ENCODE peak calls at places on chromosomes 16 and 17, in eight cellular contexts. One of them, this sample, is unnamed.

GRCh38 chr17:82217120-82217529 is 4.5 kb upstream of the CCDC57 start:
- DNase-seq in esophagus muscularis mucosa: no peak
- DNase-seq in HCT116: no peak
- DNase-seq in spleen: peak
- DNase-seq in transverse colon: peak
- DNase-seq in stomach: no peak
- DNase-seq in GM12891: no peak
- DNase-seq in sigmoid colon: peak
- DNase-seq in this sample: no peak

GRCh38 chr16:50323335-50324011 is 45.3 kb downstream of the BRD7 start:
- DNase-seq in HCT116: peak
- DNase-seq in transverse colon: no peak
- DNase-seq in esophagus muscularis mucosa: no peak
- DNase-seq in spleen: peak
- DNase-seq in GM12891: no peak
- DNase-seq in sigmoid colon: peak
- DNase-seq in stomach: no peak
- DNase-seq in this sample: no peak

GRCh38 chr16:86575754-86576557 is 2.4 kb upstream of the FOXL1 start:
- DNase-seq in HCT116: peak
- DNase-seq in GM12891: no peak
- DNase-seq in spleen: peak
- DNase-seq in transverse colon: peak
- DNase-seq in sigmoid colon: no peak
- DNase-seq in esophagus muscularis mucosa: no peak
- DNase-seq in stomach: peak
- DNase-seq in this sample: no peak

GRCh38 chr17:32936894-32937500 is 9.0 kb downstream of the TMEM98 start:
- DNase-seq in sigmoid colon: peak
- DNase-seq in stomach: peak
- DNase-seq in HCT116: peak
- DNase-seq in spleen: peak
- DNase-seq in GM12891: peak
- DNase-seq in transverse colon: peak
- DNase-seq in esophagus muscularis mucosa: no peak
- DNase-seq in this sample: no peak

GRCh38 chr16:83744521-83744981 is 63.2 kb upstream of the HSBP1 start:
- DNase-seq in HCT116: no peak
- DNase-seq in esophagus muscularis mucosa: no peak
- DNase-seq in stomach: no peak
- DNase-seq in GM12891: no peak
- DNase-seq in transverse colon: peak
- DNase-seq in spleen: peak
- DNase-seq in sigmoid colon: peak
- DNase-seq in this sample: no peak

GRCh38 chr17:68621065-68621464 is 19.9 kb upstream of the FAM20A start:
- DNase-seq in sigmoid colon: no peak
- DNase-seq in GM12891: no peak
- DNase-seq in stomach: no peak
- DNase-seq in transverse colon: no peak
- DNase-seq in HCT116: no peak
- DNase-seq in esophagus muscularis mucosa: no peak
- DNase-seq in spleen: no peak
- DNase-seq in this sample: no peak

GRCh38 chr16:46949216-46949892 is 24.1 kb downstream of the DNAJA2 start:
- DNase-seq in spleen: no peak
- DNase-seq in sigmoid colon: no peak
- DNase-seq in GM12891: no peak
- DNase-seq in stomach: peak
- DNase-seq in esophagus muscularis mucosa: no peak
- DNase-seq in transverse colon: no peak
- DNase-seq in HCT116: no peak
- DNase-seq in this sample: no peak

GRCh38 chr16:74991593-74992403 is 6.9 kb upstream of the WDR59 start:
- DNase-seq in sigmoid colon: no peak
- DNase-seq in esophagus muscularis mucosa: no peak
- DNase-seq in stomach: no peak
- DNase-seq in transverse colon: no peak
- DNase-seq in HCT116: no peak
- DNase-seq in GM12891: no peak
- DNase-seq in spleen: no peak
- DNase-seq in this sample: no peak

GRCh38 chr16:84369938-84370627 is 1.7 kb downstream of the ATP2C2 start:
- DNase-seq in GM12891: no peak
- DNase-seq in sigmoid colon: no peak
- DNase-seq in transverse colon: peak
- DNase-seq in HCT116: no peak
- DNase-seq in spleen: no peak
- DNase-seq in esophagus muscularis mucosa: no peak
- DNase-seq in stomach: no peak
- DNase-seq in this sample: no peak

GRCh38 chr16:25838724-25839186 is 147.0 kb downstream of the HS3ST4 start:
- DNase-seq in sigmoid colon: no peak
- DNase-seq in spleen: no peak
- DNase-seq in HCT116: peak
- DNase-seq in GM12891: peak
- DNase-seq in stomach: no peak
- DNase-seq in esophagus muscularis mucosa: no peak
- DNase-seq in transverse colon: peak
- DNase-seq in this sample: peak

GRCh38 chr16:54465063-54465462 is 178.5 kb upstream of the IRX3 start:
- DNase-seq in HCT116: no peak
- DNase-seq in sigmoid colon: no peak
- DNase-seq in stomach: no peak
- DNase-seq in spleen: no peak
- DNase-seq in esophagus muscularis mucosa: no peak
- DNase-seq in GM12891: no peak
- DNase-seq in transverse colon: no peak
- DNase-seq in this sample: no peak

GRCh38 chr16:81804134-81804610 is 25.1 kb downstream of the PLCG2 start:
- DNase-seq in spleen: no peak
- DNase-seq in transverse colon: no peak
- DNase-seq in stomach: no peak
- DNase-seq in sigmoid colon: no peak
- DNase-seq in esophagus muscularis mucosa: no peak
- DNase-seq in HCT116: no peak
- DNase-seq in GM12891: no peak
- DNase-seq in this sample: no peak

GRCh38 chr16:29664133-29664912 is 1.3 kb downstream of the SPN start:
- DNase-seq in stomach: no peak
- DNase-seq in spleen: peak
- DNase-seq in sigmoid colon: no peak
- DNase-seq in HCT116: no peak
- DNase-seq in GM12891: no peak
- DNase-seq in esophagus muscularis mucosa: no peak
- DNase-seq in transverse colon: peak
- DNase-seq in this sample: no peak

GRCh38 chr16:18839555-18839954 is 38.2 kb upstream of the ARL6IP1 start:
- DNase-seq in GM12891: no peak
- DNase-seq in HCT116: no peak
- DNase-seq in esophagus muscularis mucosa: no peak
- DNase-seq in sigmoid colon: no peak
- DNase-seq in spleen: no peak
- DNase-seq in transverse colon: peak
- DNase-seq in stomach: peak
- DNase-seq in this sample: no peak

GRCh38 chr17:57955183-57955952 is at the start of gene CUEDC1:
- DNase-seq in GM12891: peak
- DNase-seq in stomach: peak
- DNase-seq in esophagus muscularis mucosa: peak
- DNase-seq in sigmoid colon: peak
- DNase-seq in HCT116: no peak
- DNase-seq in transverse colon: peak
- DNase-seq in spleen: peak
- DNase-seq in this sample: no peak

GRCh38 chr16:68360547-68360946 is 49.7 kb downstream of the PRMT7 start:
- DNase-seq in GM12891: no peak
- DNase-seq in sigmoid colon: no peak
- DNase-seq in spleen: no peak
- DNase-seq in transverse colon: no peak
- DNase-seq in esophagus muscularis mucosa: no peak
- DNase-seq in HCT116: no peak
- DNase-seq in stomach: no peak
- DNase-seq in this sample: no peak

GRCh38 chr17:59707182-59707970 is at the start of the genes PTRH2 and VMP1:
- DNase-seq in esophagus muscularis mucosa: peak
- DNase-seq in HCT116: peak
- DNase-seq in transverse colon: peak
- DNase-seq in GM12891: peak
- DNase-seq in spleen: peak
- DNase-seq in sigmoid colon: peak
- DNase-seq in stomach: peak
- DNase-seq in this sample: peak
- TF ChIP-seq POLR2A in esophagus muscularis mucosa: peak
- TF ChIP-seq POLR2A in HCT116: peak
- TF ChIP-seq POLR2A in transverse colon: peak
- TF ChIP-seq POLR2A in GM12891: peak
- TF ChIP-seq POLR2A in spleen: no peak
- TF ChIP-seq POLR2A in sigmoid colon: peak
- TF ChIP-seq POLR2A in stomach: peak
- TF ChIP-seq POLR2A in this sample: peak

GRCh38 chr16:1220098-1220728 is 4.9 kb downstream of the TPSG1 start:
- DNase-seq in GM12891: no peak
- DNase-seq in stomach: no peak
- DNase-seq in HCT116: no peak
- DNase-seq in sigmoid colon: no peak
- DNase-seq in spleen: no peak
- DNase-seq in transverse colon: no peak
- DNase-seq in esophagus muscularis mucosa: no peak
- DNase-seq in this sample: no peak

GRCh38 chr16:1218930-1219611 is 6.0 kb downstream of the TPSG1 start:
- DNase-seq in sigmoid colon: no peak
- DNase-seq in transverse colon: no peak
- DNase-seq in HCT116: no peak
- DNase-seq in stomach: no peak
- DNase-seq in esophagus muscularis mucosa: no peak
- DNase-seq in GM12891: no peak
- DNase-seq in spleen: no peak
- DNase-seq in this sample: no peak

GRCh38 chr16:1222553-1223354 is 2.3 kb downstream of the TPSG1 start:
- DNase-seq in stomach: no peak
- DNase-seq in transverse colon: no peak
- DNase-seq in esophagus muscularis mucosa: no peak
- DNase-seq in GM12891: no peak
- DNase-seq in sigmoid colon: no peak
- DNase-seq in HCT116: no peak
- DNase-seq in spleen: no peak
- DNase-seq in this sample: no peak

GRCh38 chr16:1221628-1222552 is 3.2 kb downstream of the TPSG1 start:
- DNase-seq in sigmoid colon: no peak
- DNase-seq in GM12891: no peak
- DNase-seq in stomach: no peak
- DNase-seq in spleen: no peak
- DNase-seq in HCT116: no peak
- DNase-seq in transverse colon: peak
- DNase-seq in esophagus muscularis mucosa: no peak
- DNase-seq in this sample: no peak

GRCh38 chr16:1220841-1221627 is 4.0 kb downstream of the TPSG1 start:
- DNase-seq in esophagus muscularis mucosa: no peak
- DNase-seq in sigmoid colon: no peak
- DNase-seq in spleen: no peak
- DNase-seq in HCT116: no peak
- DNase-seq in GM12891: no peak
- DNase-seq in stomach: no peak
- DNase-seq in transverse colon: no peak
- DNase-seq in this sample: no peak
- TF ChIP-seq POLR2AphosphoS5 in esophagus muscularis mucosa: peak
- TF ChIP-seq POLR2AphosphoS5 in sigmoid colon: no peak
- TF ChIP-seq POLR2AphosphoS5 in spleen: no peak
- TF ChIP-seq POLR2AphosphoS5 in HCT116: no peak
- TF ChIP-seq POLR2AphosphoS5 in GM12891: no peak
- TF ChIP-seq POLR2AphosphoS5 in stomach: no peak
- TF ChIP-seq POLR2AphosphoS5 in transverse colon: no peak
- TF ChIP-seq POLR2AphosphoS5 in this sample: no peak

GRCh38 chr16:4206680-4207079 is 35.2 kb downstream of the SRL start:
- DNase-seq in transverse colon: no peak
- DNase-seq in stomach: no peak
- DNase-seq in esophagus muscularis mucosa: no peak
- DNase-seq in sigmoid colon: no peak
- DNase-seq in HCT116: no peak
- DNase-seq in GM12891: no peak
- DNase-seq in spleen: no peak
- DNase-seq in this sample: no peak

GRCh38 chr16:4209657-4210056 is 32.2 kb downstream of the SRL start:
- DNase-seq in transverse colon: no peak
- DNase-seq in esophagus muscularis mucosa: no peak
- DNase-seq in GM12891: no peak
- DNase-seq in HCT116: no peak
- DNase-seq in stomach: no peak
- DNase-seq in spleen: no peak
- DNase-seq in sigmoid colon: no peak
- DNase-seq in this sample: no peak

GRCh38 chr16:4207683-4208528 is 34.0 kb downstream of the SRL start:
- DNase-seq in stomach: no peak
- DNase-seq in HCT116: no peak
- DNase-seq in esophagus muscularis mucosa: no peak
- DNase-seq in spleen: no peak
- DNase-seq in GM12891: no peak
- DNase-seq in sigmoid colon: no peak
- DNase-seq in transverse colon: no peak
- DNase-seq in this sample: no peak

GRCh38 chr16:4207229-4207628 is 34.7 kb downstream of the SRL start:
- DNase-seq in sigmoid colon: no peak
- DNase-seq in GM12891: no peak
- DNase-seq in esophagus muscularis mucosa: no peak
- DNase-seq in HCT116: no peak
- DNase-seq in transverse colon: no peak
- DNase-seq in spleen: no peak
- DNase-seq in stomach: no peak
- DNase-seq in this sample: no peak

GRCh38 chr16:4208529-4208835 is 33.4 kb downstream of the SRL start:
- DNase-seq in transverse colon: no peak
- DNase-seq in sigmoid colon: no peak
- DNase-seq in esophagus muscularis mucosa: no peak
- DNase-seq in GM12891: no peak
- DNase-seq in stomach: no peak
- DNase-seq in HCT116: no peak
- DNase-seq in spleen: no peak
- DNase-seq in this sample: no peak
- TF ChIP-seq POLR2A in transverse colon: no peak
- TF ChIP-seq POLR2A in sigmoid colon: no peak
- TF ChIP-seq POLR2A in esophagus muscularis mucosa: no peak
- TF ChIP-seq POLR2A in GM12891: no peak
- TF ChIP-seq POLR2A in stomach: no peak
- TF ChIP-seq POLR2A in HCT116: no peak
- TF ChIP-seq POLR2A in spleen: no peak
- TF ChIP-seq POLR2A in this sample: no peak

DNA sequence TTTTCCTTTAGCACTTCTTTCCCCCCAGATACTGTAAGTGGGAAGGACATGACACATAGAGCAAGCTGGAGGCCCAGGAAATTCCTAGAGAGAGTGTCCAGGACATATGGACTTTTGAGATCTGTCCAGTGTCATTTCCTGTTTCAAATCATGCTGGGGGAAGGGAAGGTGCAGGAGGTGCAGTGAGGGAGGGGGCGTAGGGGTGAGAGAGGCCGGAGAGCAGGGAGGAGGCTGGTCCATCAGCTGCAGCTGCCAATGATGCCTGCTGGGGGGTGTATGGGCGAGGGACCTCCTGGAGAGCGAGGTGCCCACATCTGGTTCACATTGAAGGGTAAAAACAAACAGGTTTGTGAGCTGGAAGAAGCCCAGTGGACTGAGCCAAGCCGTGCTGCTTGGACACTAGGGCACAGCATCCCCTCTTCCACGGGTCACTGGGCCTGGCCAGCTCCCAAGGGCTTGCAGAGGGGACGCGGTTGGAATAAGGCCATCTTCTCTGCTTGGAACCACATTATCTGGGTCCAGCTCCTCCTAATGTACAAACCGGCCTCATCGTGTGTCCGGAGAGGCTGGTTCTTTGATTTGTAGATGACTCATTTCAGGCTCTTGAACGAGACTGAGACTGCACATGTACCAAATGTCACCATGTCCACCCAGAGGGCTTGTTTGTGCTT is 70.4 kb upstream of the SMURF2 start:
- DNase-seq in esophagus muscularis mucosa: no peak
- DNase-seq in spleen: no peak
- DNase-seq in stomach: no peak
- DNase-seq in GM12891: no peak
- DNase-seq in sigmoid colon: no peak
- DNase-seq in HCT116: no peak
- DNase-seq in transverse colon: no peak
- DNase-seq in this sample: no peak
- TF ChIP-seq POLR2AphosphoS5 in esophagus muscularis mucosa: no peak
- TF ChIP-seq POLR2AphosphoS5 in spleen: peak
- TF ChIP-seq POLR2AphosphoS5 in stomach: no peak
- TF ChIP-seq POLR2AphosphoS5 in GM12891: no peak
- TF ChIP-seq POLR2AphosphoS5 in sigmoid colon: no peak
- TF ChIP-seq POLR2AphosphoS5 in HCT116: no peak
- TF ChIP-seq POLR2AphosphoS5 in transverse colon: no peak
- TF ChIP-seq POLR2AphosphoS5 in this sample: no peak

This sample was measured in GM12878.